ENCODE peak calls at places on chromosomes 11 and 22, in five cellular contexts. One of them, this sample, is unnamed.

GRCh38 chr22:38761202-38762162 is 5.7 kb upstream of the SUN2 start:
- DNase-seq in T-cell: no peak
- DNase-seq in H9: no peak
- DNase-seq in COR-L47: no peak
- DNase-seq in fibroblast of the conjunctiva: no peak
- DNase-seq in this sample: no peak

GRCh38 chr11:11813288-11813962 is 28.3 kb upstream of the USP47 start:
- DNase-seq in H9: no peak
- DNase-seq in COR-L47: no peak
- DNase-seq in T-cell: no peak
- DNase-seq in fibroblast of the conjunctiva: peak; percentile 88
- DNase-seq in this sample: no peak

GRCh38 chr22:31253949-31254348 is 38.3 kb downstream of the PIK3IP1 start:
- DNase-seq in H9: peak; percentile 86
- DNase-seq in fibroblast of the conjunctiva: no peak
- DNase-seq in COR-L47: no peak
- DNase-seq in T-cell: no peak
- DNase-seq in this sample: no peak

GRCh38 chr11:58963551-58964075 is 24.3 kb downstream of the GLYATL1 start:
- DNase-seq in H9: peak; percentile 94
- DNase-seq in fibroblast of the conjunctiva: peak; percentile 24
- DNase-seq in COR-L47: no peak
- DNase-seq in T-cell: no peak
- DNase-seq in this sample: no peak

GRCh38 chr11:721347-721912 is 15.4 kb downstream of the EPS8L2 start:
- DNase-seq in fibroblast of the conjunctiva: no peak
- DNase-seq in COR-L47: no peak
- DNase-seq in H9: no peak
- DNase-seq in T-cell: no peak
- DNase-seq in this sample: no peak

GRCh38 chr22:19149047-19149883 is 827 bp downstream of the GSC2 start:
- DNase-seq in T-cell: no peak
- DNase-seq in fibroblast of the conjunctiva: no peak
- DNase-seq in H9: peak; percentile 64
- DNase-seq in COR-L47: peak; percentile 53
- DNase-seq in this sample: no peak

GRCh38 chr22:43528601-43529360 is 117.0 kb downstream of the MPPED1 start:
- DNase-seq in COR-L47: no peak
- DNase-seq in fibroblast of the conjunctiva: no peak
- DNase-seq in H9: no peak
- DNase-seq in T-cell: no peak
- DNase-seq in this sample: no peak

GRCh38 chr11:75450826-75451783 is 18.1 kb upstream of the KLHL35 start:
- DNase-seq in T-cell: no peak
- DNase-seq in H9: peak; percentile 79
- DNase-seq in COR-L47: no peak
- DNase-seq in fibroblast of the conjunctiva: no peak
- DNase-seq in this sample: no peak

GRCh38 chr11:75773595-75774353 is 5.2 kb downstream of the DGAT2 start:
- DNase-seq in COR-L47: no peak
- DNase-seq in fibroblast of the conjunctiva: no peak
- DNase-seq in T-cell: no peak
- DNase-seq in H9: no peak
- DNase-seq in this sample: no peak

GRCh38 chr22:38406617-38407016 is 48.4 kb downstream of the KCNJ4 start:
- DNase-seq in fibroblast of the conjunctiva: no peak
- DNase-seq in H9: no peak
- DNase-seq in T-cell: no peak
- DNase-seq in COR-L47: no peak
- DNase-seq in this sample: no peak

GRCh38 chr11:61768376-61769076 is 16.1 kb downstream of the MYRF start:
- DNase-seq in fibroblast of the conjunctiva: no peak
- DNase-seq in COR-L47: no peak
- DNase-seq in H9: no peak
- DNase-seq in T-cell: no peak
- DNase-seq in this sample: no peak

GRCh38 chr11:75189911-75190310 is 39.0 kb downstream of the SLCO2B1 start:
- DNase-seq in COR-L47: no peak
- DNase-seq in H9: no peak
- DNase-seq in fibroblast of the conjunctiva: no peak
- DNase-seq in T-cell: no peak
- DNase-seq in this sample: no peak

GRCh38 chr11:61138940-61139339 is 22.3 kb downstream of the VPS37C start:
- DNase-seq in T-cell: no peak
- DNase-seq in fibroblast of the conjunctiva: peak; percentile 32
- DNase-seq in COR-L47: no peak
- DNase-seq in H9: no peak
- DNase-seq in this sample: no peak

GRCh38 chr22:29208879-29209623 is 3.4 kb downstream of the EMID1 start:
- DNase-seq in H9: no peak
- DNase-seq in COR-L47: no peak
- DNase-seq in T-cell: no peak
- DNase-seq in fibroblast of the conjunctiva: no peak
- DNase-seq in this sample: no peak

GRCh38 chr22:49727191-49727880 is 100.3 kb downstream of the BRD1 start:
- DNase-seq in H9: no peak
- DNase-seq in COR-L47: no peak
- DNase-seq in fibroblast of the conjunctiva: no peak
- DNase-seq in T-cell: no peak
- DNase-seq in this sample: no peak

GRCh38 chr22:20449819-20450550 is 12.4 kb upstream of the SCARF2 start:
- DNase-seq in COR-L47: no peak
- DNase-seq in fibroblast of the conjunctiva: no peak
- DNase-seq in T-cell: no peak
- DNase-seq in H9: peak; percentile 23
- DNase-seq in this sample: no peak

GRCh38 chr11:64384981-64385952 is 26.3 kb downstream of the RPS6KA4 start:
- DNase-seq in fibroblast of the conjunctiva: no peak
- DNase-seq in T-cell: no peak
- DNase-seq in COR-L47: peak; percentile 46
- DNase-seq in H9: no peak
- DNase-seq in this sample: no peak

GRCh38 chr11:128956401-128957203 is 13.9 kb upstream of the TP53AIP1 start:
- DNase-seq in H9: no peak
- DNase-seq in T-cell: no peak
- DNase-seq in COR-L47: peak; percentile 66
- DNase-seq in fibroblast of the conjunctiva: peak; percentile 56
- DNase-seq in this sample: peak; percentile 74

GRCh38 chr11:62579252-62579651 is 5.6 kb upstream of the EEF1G start:
- DNase-seq in COR-L47: no peak
- DNase-seq in H9: no peak
- DNase-seq in fibroblast of the conjunctiva: no peak
- DNase-seq in T-cell: no peak
- DNase-seq in this sample: no peak

GRCh38 chr11:13304655-13305340 is 27.2 kb downstream of the BMAL1 start:
- DNase-seq in COR-L47: no peak
- DNase-seq in T-cell: no peak
- DNase-seq in H9: no peak
- DNase-seq in fibroblast of the conjunctiva: no peak
- DNase-seq in this sample: no peak

GRCh38 chr11:116778556-116778955 is 5.8 kb upstream of the BUD13 start:
- DNase-seq in H9: no peak
- DNase-seq in COR-L47: no peak
- DNase-seq in T-cell: no peak
- DNase-seq in fibroblast of the conjunctiva: no peak
- DNase-seq in this sample: no peak

GRCh38 chr11:67318239-67318555 is 14.9 kb downstream of the SSH3 start:
- DNase-seq in COR-L47: no peak
- DNase-seq in T-cell: no peak
- DNase-seq in H9: no peak
- DNase-seq in fibroblast of the conjunctiva: no peak
- DNase-seq in this sample: no peak

GRCh38 chr11:405323-405975 is 9.3 kb downstream of the SIGIRR start:
- DNase-seq in H9: no peak
- DNase-seq in T-cell: no peak
- DNase-seq in COR-L47: no peak
- DNase-seq in fibroblast of the conjunctiva: no peak
- DNase-seq in this sample: no peak

GRCh38 chr22:46537221-46537945 is at the start of gene CELSR1:
- DNase-seq in T-cell: no peak
- DNase-seq in H9: peak; percentile 61
- DNase-seq in fibroblast of the conjunctiva: no peak
- DNase-seq in COR-L47: peak; percentile 35
- DNase-seq in this sample: no peak

GRCh38 chr11:47186076-47186936 is at the start of gene PACSIN3:
- DNase-seq in H9: peak; percentile 58
- DNase-seq in fibroblast of the conjunctiva: no peak
- DNase-seq in COR-L47: no peak
- DNase-seq in T-cell: no peak
- DNase-seq in this sample: no peak

GRCh38 chr11:11186249-11186648 is 166.8 kb downstream of the CSNK2A3 start:
- DNase-seq in COR-L47: no peak
- DNase-seq in T-cell: no peak
- DNase-seq in fibroblast of the conjunctiva: no peak
- DNase-seq in H9: no peak
- DNase-seq in this sample: no peak

GRCh38 chr11:96103102-96103501 is 179.2 kb upstream of the MTMR2 start:
- DNase-seq in fibroblast of the conjunctiva: no peak
- DNase-seq in COR-L47: no peak
- DNase-seq in H9: no peak
- DNase-seq in T-cell: no peak
- DNase-seq in this sample: no peak

GRCh38 chr11:727859-728748 is 19.2 kb upstream of the TALDO1 start:
- DNase-seq in fibroblast of the conjunctiva: peak; percentile 85
- DNase-seq in COR-L47: peak; percentile 75
- DNase-seq in H9: peak; percentile 89
- DNase-seq in T-cell: peak; percentile 73
- DNase-seq in this sample: peak; percentile 51

GRCh38 chr11:20158597-20159257 is 1.5 kb downstream of the DBX1 start:
- DNase-seq in fibroblast of the conjunctiva: peak; percentile 9
- DNase-seq in T-cell: no peak
- DNase-seq in H9: peak; percentile 84
- DNase-seq in COR-L47: no peak
- DNase-seq in this sample: no peak

GRCh38 chr11:24872912-24873311 is 376.1 kb downstream of the LUZP2 start:
- DNase-seq in T-cell: no peak
- DNase-seq in COR-L47: no peak
- DNase-seq in H9: no peak
- DNase-seq in fibroblast of the conjunctiva: no peak
- DNase-seq in this sample: no peak

GRCh38 chr11:64523456-64524187 is 67.4 kb upstream of the SLC22A12 start:
- DNase-seq in T-cell: no peak
- DNase-seq in H9: no peak
- DNase-seq in fibroblast of the conjunctiva: no peak
- DNase-seq in COR-L47: no peak
- DNase-seq in this sample: no peak

GRCh38 chr11:36346562-36347383 is 50.7 kb downstream of the PRR5L start:
- DNase-seq in COR-L47: no peak
- DNase-seq in H9: no peak
- DNase-seq in T-cell: no peak
- DNase-seq in fibroblast of the conjunctiva: no peak
- DNase-seq in this sample: no peak

This sample was measured in NCI-H2029.